ENCODE peak calls at places on chromosomes 6 and 20, in five cellular contexts. B is stomach, Z is breast epithelium, S is spleen, R is Panc1. P is an unnamed sample.

GRCh38 chr6:134667106-134667505 is 282.8 kb downstream of the ALDH8A1 start:
- DNase-seq in Z (no peak), S (no peak), B (no peak), R (no peak), P (no peak)

GRCh38 chr6:84979541-84979940 is 215.1 kb upstream of the TBX18 start:
- DNase-seq in B (no peak), Z (no peak), R (no peak), S (no peak), P (no peak)

GRCh38 chr20:33647603-33648395 is 14.3 kb upstream of the C20orf144 start:
- DNase-seq in S (no peak), B (peak; percentile 59), R (no peak), Z (no peak), P (no peak)

GRCh38 chr6:98941319-98941718 is 6.4 kb downstream of the FBXL4 start:
- DNase-seq in R (no peak), Z (no peak), S (no peak), B (no peak), P (no peak)

GRCh38 chr6:81169166-81169565 is 583.3 kb downstream of the TENT5A start:
- DNase-seq in R (no peak), S (no peak), Z (no peak), B (no peak), P (no peak)

GRCh38 chr6:168713013-168713412 is 272.0 kb downstream of the SMOC2 start:
- DNase-seq in Z (no peak), R (no peak), B (no peak), S (no peak), P (no peak)

GRCh38 chr20:39643292-39643691 is 681.1 kb downstream of the DHX35 start:
- DNase-seq in S (no peak), Z (no peak), R (no peak), B (no peak), P (no peak)

GRCh38 chr20:64145458-64146300 is 18.6 kb upstream of the MYT1 start:
- DNase-seq in S (peak; percentile 55), Z (no peak), R (no peak), B (no peak), P (no peak)

GRCh38 chr6:44925100-44925739 is 402.9 kb upstream of the RUNX2 start:
- DNase-seq in S (no peak), R (no peak), B (no peak), Z (no peak), P (no peak)

GRCh38 chr20:47551841-47552240 is 50.2 kb downstream of the NCOA3 start:
- DNase-seq in S (no peak), B (no peak), R (no peak), Z (no peak), P (no peak)

GRCh38 chr20:36462440-36463211 is 78.7 kb upstream of the MYL9 start:
- DNase-seq in R (no peak), B (peak; percentile 36), Z (no peak), S (peak; percentile 87), P (no peak)

GRCh38 chr6:71299541-71300470 is 11.2 kb downstream of the OGFRL1 start:
- DNase-seq in B (no peak), Z (no peak), R (peak; percentile 61), S (no peak), P (no peak)

GRCh38 chr20:38426006-38426405 is 9.1 kb downstream of the SNHG17 start:
- DNase-seq in B (no peak), Z (no peak), R (no peak), S (no peak), P (no peak)

GRCh38 chr6:152748843-152749242 is 1.8 kb upstream of the VIP start:
- DNase-seq in B (no peak), Z (no peak), S (no peak), R (peak; percentile 28), P (no peak)

GRCh38 chr20:408843-409696 is 971 bp downstream of the RBCK1 start:
- DNase-seq in S (no peak), Z (no peak), B (no peak), R (no peak), P (no peak)

GRCh38 chr6:151692216-151692615 is 115.3 kb upstream of the ESR1 start:
- DNase-seq in S (no peak), B (no peak), R (no peak), Z (no peak), P (no peak)

GRCh38 chr6:38724343-38724742 is 9.2 kb downstream of the DNAH8 start:
- DNase-seq in R (no peak), Z (no peak), B (no peak), S (no peak), P (no peak)

GRCh38 chr6:30722280-30723112 is 2.3 kb downstream of the TUBB start:
- DNase-seq in S (peak; percentile 95), R (no peak), Z (peak; percentile 83), B (peak; percentile 88), P (peak; percentile 94)

GRCh38 chr6:136822051-136822378 is 377 bp upstream of the PEX7 start:
- DNase-seq in Z (no peak), S (no peak), B (no peak), R (peak; percentile 17), P (no peak)

GRCh38 chr6:10310826-10311225 is 104.0 kb downstream of the TFAP2A start:
- DNase-seq in R (no peak), Z (peak; percentile 28), B (no peak), S (no peak), P (no peak)

GRCh38 chr20:36887779-36888133 is 11.8 kb downstream of the TLDC2 start:
- DNase-seq in Z (no peak), S (no peak), B (no peak), R (no peak), P (no peak)

GRCh38 chr6:136034422-136034821 is 182.9 kb downstream of the PDE7B start:
- DNase-seq in Z (no peak), S (no peak), R (no peak), B (no peak), P (no peak)

GRCh38 chr6:134309227-134309626 is 8.7 kb downstream of the SGK1 start:
- DNase-seq in R (no peak), B (no peak), Z (no peak), S (no peak), P (no peak)

GRCh38 chr20:47758517-47759450 is 26.5 kb downstream of the SULF2 start:
- DNase-seq in B (no peak), Z (no peak), R (no peak), S (no peak), P (no peak)

GRCh38 chr6:161429921-161430490 is 156.1 kb upstream of the AGPAT4 start:
- DNase-seq in B (no peak), R (no peak), S (no peak), Z (no peak), P (no peak)

GRCh38 chr20:33664085-33664761 is 2.1 kb downstream of the C20orf144 start:
- DNase-seq in B (no peak), R (no peak), S (no peak), Z (no peak), P (no peak)

GRCh38 chr6:24666097-24666615 is 543 bp downstream of the TDP2 start:
- DNase-seq in Z (no peak), S (peak; percentile 90), R (no peak), B (peak; percentile 52), P (no peak)

GRCh38 chr6:12610862-12611261 is 105.7 kb upstream of the PHACTR1 start:
- DNase-seq in S (no peak), Z (no peak), R (no peak), B (no peak), P (no peak)

GRCh38 chr6:47489995-47490394 is 12.4 kb downstream of the CD2AP start:
- DNase-seq in R (no peak), Z (no peak), B (no peak), S (no peak), P (no peak)

GRCh38 chr6:47492355-47492754 is 14.8 kb downstream of the CD2AP start:
- DNase-seq in R (no peak), S (no peak), B (no peak), Z (no peak), P (no peak)

GRCh38 chr6:47496935-47497579 is 19.5 kb downstream of the CD2AP start:
- DNase-seq in Z (no peak), S (no peak), B (no peak), R (no peak), P (no peak)

GRCh38 chr6:47495954-47496545 is 18.5 kb downstream of the CD2AP start:
- DNase-seq in S (no peak), Z (no peak), R (no peak), B (no peak), P (no peak)

GRCh38 chr6:47495207-47495606 is 17.6 kb downstream of the CD2AP start:
- DNase-seq in Z (no peak), R (no peak), S (no peak), B (no peak), P (no peak)
- TF ChIP-seq POLR2AphosphoS5 in Z (no peak), R (no peak), S (no peak), B (no peak), P (no peak)

DNA sequence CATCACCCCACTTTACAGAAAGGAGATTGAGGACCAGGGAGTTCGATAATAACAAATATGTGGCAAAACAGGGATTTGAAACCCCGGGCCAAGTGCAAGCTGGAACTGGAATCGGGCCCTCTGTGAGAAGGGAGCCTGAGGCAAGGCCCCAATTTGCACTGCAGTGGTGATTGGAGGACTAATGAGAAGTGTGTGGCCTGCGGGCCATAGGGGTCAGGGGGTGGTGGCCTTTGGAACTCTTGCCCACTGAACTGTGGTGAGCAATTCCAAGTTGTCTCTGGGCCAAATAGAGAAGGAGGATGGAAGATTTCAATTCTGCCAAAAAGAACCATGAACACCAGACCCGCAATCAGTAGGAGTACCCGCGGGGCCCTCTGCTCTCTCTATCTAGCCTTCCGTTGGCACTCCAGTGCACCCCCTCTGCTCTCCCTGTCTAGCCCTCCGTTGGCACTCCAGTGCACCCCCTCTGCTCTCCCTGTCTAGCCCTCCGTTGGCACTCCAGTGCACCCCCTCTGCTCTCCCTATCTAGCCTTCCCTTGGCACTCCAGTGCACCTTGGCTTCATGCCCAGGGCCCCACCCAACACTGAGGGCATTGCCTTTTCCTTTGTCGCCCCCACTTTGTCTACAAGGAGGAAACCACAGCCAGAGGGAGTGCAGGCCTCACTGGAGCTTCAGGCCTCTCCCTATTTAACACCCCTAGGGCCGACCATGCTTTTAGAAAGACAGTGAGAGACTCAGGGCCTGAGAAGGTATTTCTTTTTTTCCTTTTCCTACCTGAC is 6.0 kb upstream of the PTPRA start:
- DNase-seq in S (no peak), R (no peak), Z (no peak), B (peak; percentile 48), P (no peak)
- H3K27ac ChIP-seq in S (no peak overlapping the region), R (no peak overlapping the region), Z (no peak overlapping the region), B (no peak overlapping the region), P (no peak overlapping the region)

DNA sequence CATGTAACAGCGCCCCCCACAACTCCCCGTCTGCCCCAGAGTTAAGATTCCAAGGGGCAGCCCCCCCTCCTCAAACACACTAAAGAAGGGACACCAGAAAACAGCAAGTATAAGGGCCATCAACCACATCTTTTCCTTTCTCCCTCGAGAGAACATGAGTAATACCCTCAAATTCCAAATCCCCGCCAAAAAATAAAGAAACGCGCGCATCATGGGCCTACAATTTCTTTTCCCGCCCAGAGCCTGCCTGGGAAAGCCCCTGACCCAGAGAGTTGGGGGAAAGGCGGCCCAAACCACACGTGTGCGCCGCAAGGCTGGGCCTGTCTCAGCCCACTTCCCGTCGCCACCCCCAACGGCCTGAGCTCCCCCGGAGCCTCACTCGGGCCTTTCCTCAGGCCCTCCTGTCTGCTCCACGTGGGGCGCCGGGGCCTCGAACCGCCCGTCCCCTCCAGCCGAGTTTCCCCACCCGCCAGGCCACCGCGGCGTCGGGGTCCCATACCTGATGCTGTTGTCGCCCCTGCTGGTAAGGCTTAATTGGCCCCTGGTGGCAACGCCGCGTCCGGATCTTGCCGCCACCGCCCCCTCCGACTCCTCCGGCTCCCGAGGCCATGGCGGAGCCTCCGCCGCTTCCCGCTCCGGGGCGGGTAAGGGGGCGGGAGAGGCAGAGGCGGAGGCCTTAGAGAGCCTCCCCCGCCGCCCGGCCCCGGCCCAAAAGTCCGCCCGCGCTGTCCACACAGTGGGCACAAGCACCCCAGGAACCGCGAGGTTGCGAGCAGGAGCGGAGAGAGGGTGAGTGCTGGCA is 746 bp downstream of the NUP153 start:
- DNase-seq in S (peak; percentile 96), Z (peak; percentile 51), B (peak; percentile 65), R (no peak), P (peak; percentile 89)
- TF ChIP-seq POLR2AphosphoS5 in S (peak; percentile 80), Z (peak; percentile 21), B (no peak), R (no peak), P (no peak)

GRCh38 chr6:118187568-118188164 is 280.6 kb downstream of the SLC35F1 start:
- DNase-seq in R (no peak), Z (no peak), B (no peak), S (no peak), P (no peak)
- H3K27ac ChIP-seq in R (no peak overlapping the region), Z (no peak overlapping the region), B (no peak overlapping the region), S (no peak overlapping the region), P (no peak overlapping the region)